ENCODE peak calls at places on chromosomes 2 and 18, in six cellular contexts. Y is HepG2, U is K562, W is GM12878, B is SK-N-SH, T is H1. E is an unnamed sample. For H3K9me3, the result is how much of the 10 kb centered on the place peaks cover.

GRCh38 chr2:227772197-227772661 is 26.5 kb downstream of the SCYGR8 start:
- DNase-seq in Y (peak), U (no peak), W (no peak), B (no peak), T (no peak), E (no peak)

GRCh38 chr2:74606927-74607326 is 41.2 kb downstream of the M1AP start:
- DNase-seq in Y (no peak), U (no peak), W (no peak), B (no peak), T (no peak), E (no peak)

GRCh38 chr2:215799194-215799593 is 214.2 kb downstream of the MREG start:
- DNase-seq in Y (no peak), U (no peak), W (no peak), B (no peak), T (no peak), E (no peak)

GRCh38 chr2:118371500-118371899 is 283.2 kb downstream of the INSIG2 start:
- DNase-seq in Y (peak), U (peak), W (no peak), B (peak), T (peak), E (peak)

GRCh38 chr2:99183025-99183424 is 2.0 kb downstream of the MRPL30 start:
- DNase-seq in Y (peak), U (no peak), W (no peak), B (no peak), T (no peak), E (no peak)

GRCh38 chr2:127411609-127412370 is 6.4 kb upstream of the PROC start:
- DNase-seq in Y (no peak), U (no peak), W (no peak), B (no peak), T (no peak), E (no peak)

GRCh38 chr2:220282221-220282620 is 654.8 kb downstream of the SLC4A3 start:
- DNase-seq in Y (no peak), U (no peak), W (no peak), B (no peak), T (no peak), E (no peak)

GRCh38 chr2:236916181-236916580 is 169.5 kb upstream of the COPS8 start:
- DNase-seq in Y (no peak), U (no peak), W (no peak), B (no peak), T (no peak), E (no peak)

GRCh38 chr18:75124551-75124950 is 84.4 kb downstream of the PTGR3 start:
- DNase-seq in Y (no peak), U (no peak), W (no peak), B (no peak), T (no peak), E (no peak)

GRCh38 chr2:174600349-174600748 is 2.7 kb upstream of the WIPF1 start:
- DNase-seq in Y (no peak), U (no peak), W (no peak), B (no peak), T (no peak), E (no peak)

GRCh38 chr2:174605687-174606086 is 8.1 kb upstream of the WIPF1 start:
- DNase-seq in Y (no peak), U (no peak), W (no peak), B (no peak), T (no peak), E (peak)

GRCh38 chr2:174602741-174603140 is 5.1 kb upstream of the WIPF1 start:
- DNase-seq in Y (no peak), U (no peak), W (no peak), B (no peak), T (no peak), E (no peak)

GRCh38 chr2:174606336-174606735 is 8.7 kb upstream of the WIPF1 start:
- DNase-seq in Y (no peak), U (no peak), W (no peak), B (peak), T (no peak), E (no peak)

DNA sequence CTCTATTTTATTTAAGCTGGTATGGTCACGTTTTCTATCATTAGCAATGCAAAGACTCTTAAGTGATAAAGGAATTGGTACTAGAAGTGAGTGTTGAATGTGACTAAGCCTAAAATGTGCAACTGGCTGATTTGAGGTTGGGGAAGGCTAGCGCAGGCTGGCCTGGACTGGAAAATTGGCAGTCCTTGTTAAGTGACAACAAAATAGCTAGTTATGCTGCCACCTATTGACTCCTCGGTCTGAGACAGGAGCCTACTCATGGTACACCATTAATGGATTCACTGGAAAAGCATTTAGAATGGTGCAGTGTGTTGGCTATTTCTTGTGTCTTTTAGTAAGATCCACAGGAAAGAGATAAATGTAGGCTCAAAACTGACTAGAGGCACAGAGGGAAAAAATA is 5.7 kb upstream of the WIPF1 start:
- DNase-seq in Y (peak), U (peak), W (no peak), B (peak), T (no peak), E (peak)
- TF ChIP-seq CTCF in Y (peak), U (peak), W (peak), B (peak), T (peak), E (peak)

DNA sequence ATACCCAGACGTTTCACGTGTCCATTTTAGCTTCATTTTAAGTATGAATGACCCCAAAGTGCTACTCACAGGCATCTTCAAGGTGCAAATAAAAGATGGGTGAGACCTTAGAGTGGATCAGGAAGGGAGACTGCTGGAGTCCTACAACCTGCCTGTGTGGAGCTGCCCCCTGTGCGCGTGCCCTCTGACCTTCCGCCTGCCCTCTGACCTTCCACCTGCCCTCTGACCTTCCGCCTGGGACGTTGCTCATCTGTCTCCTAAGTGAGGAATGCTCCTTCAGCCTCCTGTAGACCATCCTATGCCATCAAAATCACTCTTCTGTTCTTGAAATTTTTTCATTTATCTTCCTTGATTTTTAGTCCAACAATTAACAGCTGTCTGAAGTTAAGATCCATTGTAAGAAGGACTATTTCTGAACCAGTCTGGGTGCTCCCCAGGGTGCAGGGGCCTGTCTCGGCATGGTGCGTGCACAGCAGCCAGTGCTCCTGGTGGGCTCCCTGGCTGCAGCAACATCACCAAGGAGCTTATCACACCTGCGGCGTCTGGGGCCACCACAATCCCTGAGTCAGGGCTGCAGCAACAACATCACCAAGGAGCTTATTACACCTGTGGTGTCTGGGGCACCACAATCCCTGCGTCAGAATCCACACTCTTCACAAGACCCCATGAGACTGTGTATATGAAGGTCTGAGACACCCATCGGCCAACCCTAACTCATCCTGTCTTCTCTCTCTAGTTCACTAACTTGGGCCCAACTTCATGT is 86.0 kb downstream of the TPO start:
- DNase-seq in Y (no peak), U (no peak), W (no peak), B (no peak), T (no peak), E (no peak)
- TF ChIP-seq YY1 in Y (no peak), U (no peak), W (no peak), B (no peak), T (no peak), E (no peak)

DNA sequence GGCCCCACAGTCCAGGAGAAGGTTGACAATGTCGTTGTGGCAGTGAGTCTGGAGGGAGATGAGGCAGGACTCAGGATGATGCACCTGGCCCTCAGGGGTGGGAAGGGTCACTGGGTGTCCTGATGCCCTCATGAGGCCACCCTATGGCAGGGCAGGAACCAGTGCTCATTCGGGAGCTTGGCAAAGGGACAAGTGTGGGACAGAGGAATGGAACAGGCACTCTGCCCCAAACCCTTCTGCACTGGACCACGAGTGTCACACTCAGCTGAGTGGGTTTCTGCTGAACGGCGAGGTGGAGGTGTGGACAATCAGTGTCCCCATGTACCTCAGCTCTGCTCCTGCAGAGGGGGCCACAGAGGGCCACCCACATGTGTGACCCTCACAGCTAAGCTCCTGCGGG is 32.0 kb downstream of the ANKMY1 start:
- DNase-seq in Y (no peak), U (no peak), W (no peak), B (no peak), T (no peak), E (no peak)
- H3K9me3 ChIP-seq in Y (under half), U (under half), W (under half), B (under half), T (under half), E (under half)

GRCh38 chr2:239825705-239825979 is 199.5 kb downstream of the NDUFA10 start:
- DNase-seq in Y (no peak), U (no peak), W (no peak), B (peak), T (no peak), E (no peak)

GRCh38 chr2:239826786-239827510 is 198.2 kb downstream of the NDUFA10 start:
- DNase-seq in Y (no peak), U (no peak), W (no peak), B (peak), T (no peak), E (no peak)

GRCh38 chr2:239824051-239824694 is 201.0 kb downstream of the NDUFA10 start:
- DNase-seq in Y (peak), U (peak), W (no peak), B (peak), T (peak), E (peak)

GRCh38 chr2:239826376-239826775 is 198.8 kb downstream of the NDUFA10 start:
- DNase-seq in Y (no peak), U (no peak), W (no peak), B (no peak), T (no peak), E (no peak)

GRCh38 chr2:239824866-239825704 is 200.1 kb downstream of the NDUFA10 start:
- DNase-seq in Y (no peak), U (no peak), W (no peak), B (peak), T (no peak), E (no peak)
- TF ChIP-seq CTCF in Y (no peak), U (peak), W (peak), B (no peak), T (peak), E (no peak)

DNA sequence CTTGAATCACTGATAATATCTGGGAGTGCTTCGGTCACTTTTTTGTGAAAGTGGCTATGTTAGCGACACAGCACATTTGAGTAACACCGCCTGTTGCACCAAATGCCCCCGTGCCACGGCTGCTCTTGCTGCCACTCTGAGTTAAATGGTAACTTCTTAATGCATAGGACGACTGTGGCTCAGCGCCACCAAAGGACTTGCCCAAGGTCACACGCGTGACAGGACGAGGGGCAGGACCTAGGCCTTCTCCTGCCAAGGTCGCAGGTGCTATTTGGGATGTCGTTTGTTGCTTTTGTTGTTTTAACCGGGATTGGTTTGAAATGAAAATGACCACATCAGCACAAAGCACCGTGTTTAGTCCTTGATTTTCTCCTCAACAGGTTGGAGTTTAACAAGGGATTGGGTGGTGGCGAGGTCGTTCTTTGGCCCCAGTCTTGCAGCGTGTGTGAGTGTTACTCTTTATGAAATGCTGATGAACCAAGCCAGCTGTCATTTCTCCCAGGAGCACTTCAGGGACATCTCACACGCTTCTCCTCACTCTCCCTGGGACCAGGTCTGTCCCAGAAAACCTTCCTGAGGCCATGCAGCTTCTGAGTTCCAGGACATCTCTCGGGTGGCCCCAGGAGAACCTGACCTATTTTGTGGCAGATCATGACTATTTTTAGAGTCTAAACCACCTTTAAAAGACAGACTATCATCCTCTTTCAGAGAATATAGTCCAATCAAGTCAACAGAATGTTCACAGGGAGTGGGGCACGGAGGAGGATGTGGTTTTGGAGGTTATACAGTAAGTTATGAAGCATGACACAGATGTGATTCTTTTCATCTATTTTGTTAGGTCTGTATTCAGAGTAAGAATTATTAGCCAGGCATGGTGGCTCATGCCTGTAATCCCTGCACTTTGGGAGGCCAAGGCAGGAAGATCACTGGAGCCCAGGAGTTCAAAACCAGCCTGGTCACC is 49.9 kb downstream of the MTCL1 start:
- DNase-seq in Y (no peak), U (no peak), W (peak), B (no peak), T (no peak), E (no peak)
- TF ChIP-seq YY1 in Y (no peak), U (no peak), W (no peak), B (no peak), T (no peak), E (no peak)

DNA sequence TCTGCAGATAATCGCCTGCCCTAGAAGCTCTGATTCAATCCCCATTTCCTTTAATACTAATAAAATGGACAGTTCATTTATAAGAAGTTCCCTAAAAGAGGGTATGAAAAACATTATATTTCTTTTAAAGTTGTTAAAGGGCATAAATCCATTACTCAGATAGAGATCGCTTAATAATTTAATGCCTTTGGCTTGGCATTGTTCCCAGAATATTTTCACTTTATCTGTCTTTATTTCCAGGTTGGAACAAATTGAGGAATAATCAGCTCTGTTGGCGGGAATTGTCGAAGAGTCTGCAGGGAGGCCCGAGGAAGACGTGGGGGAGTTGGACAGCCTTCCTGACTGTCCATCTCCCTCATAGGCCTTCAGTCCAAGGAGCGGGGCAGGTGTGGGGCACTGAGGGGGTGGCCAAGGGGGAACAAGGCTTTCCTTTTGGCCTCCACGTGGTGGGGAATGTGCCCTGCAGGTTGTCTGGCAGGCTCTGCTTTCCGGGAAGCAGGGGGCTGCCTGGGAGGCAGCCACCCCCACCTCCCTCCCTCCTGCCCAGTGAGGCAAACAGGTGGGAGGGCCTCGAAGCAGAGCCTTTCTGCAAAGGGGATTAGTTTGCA is 179.6 kb downstream of the ZBTB7C start:
- DNase-seq in Y (no peak), U (no peak), W (no peak), B (peak), T (no peak), E (no peak)
- H3K9me3 ChIP-seq in Y (under half), U (under half), W (under half), B (under half), T (under half), E (under half)

GRCh38 chr18:53909668-53910067 is 314.8 kb downstream of the MBD2 start:
- DNase-seq in Y (peak), U (peak), W (no peak), B (peak), T (peak), E (peak)
- TF ChIP-seq CTCF in Y (peak), U (peak), W (peak), B (peak), T (peak), E (peak)